ENCODE peak calls at places on chromosome 14, in six cellular contexts. A is SK-N-SH, D is tibial artery, K is ovary, Z is thyroid gland, W is breast epithelium. E is an unnamed sample.

GRCh38 chr14:61342486-61342885 is 21.1 kb downstream of the PRKCH start:
- DNase-seq in A (no peak), D (no peak), K (no peak), Z (peak; percentile 31), W (peak; percentile 32), E (no peak)

GRCh38 chr14:51328942-51329350 is 88.9 kb downstream of the TMX1 start:
- DNase-seq in A (no peak), D (no peak), K (no peak), Z (no peak), W (no peak), E (no peak)

GRCh38 chr14:74605531-74606223 is 6.4 kb downstream of the LTBP2 start:
- DNase-seq in A (peak; percentile 58), D (peak; percentile 77), K (no peak), Z (no peak), W (no peak), E (no peak)

GRCh38 chr14:63713058-63713457 is 14.8 kb downstream of the SGPP1 start:
- DNase-seq in A (no peak), D (no peak), K (no peak), Z (no peak), W (no peak), E (no peak)

GRCh38 chr14:81831128-81831815 is 297.6 kb upstream of the SEL1L start:
- DNase-seq in A (no peak), D (peak; percentile 69), K (no peak), Z (peak; percentile 73), W (peak; percentile 30), E (no peak)

GRCh38 chr14:37810094-37810801 is 214.8 kb downstream of the TTC6 start:
- DNase-seq in A (no peak), D (no peak), K (no peak), Z (no peak), W (no peak), E (no peak)

GRCh38 chr14:90513151-90514014 is 116.6 kb downstream of the CALM1 start:
- DNase-seq in A (no peak), D (peak; percentile 84), K (no peak), Z (peak; percentile 96), W (peak; percentile 91), E (no peak)

GRCh38 chr14:71720978-71721624 is 211.1 kb upstream of the RGS6 start:
- DNase-seq in A (peak; percentile 32), D (no peak), K (no peak), Z (peak; percentile 37), W (no peak), E (peak; percentile 71)

GRCh38 chr14:50362791-50363733 is 33.6 kb downstream of the CDKL1 start:
- DNase-seq in A (no peak), D (no peak), K (no peak), Z (no peak), W (no peak), E (no peak)

GRCh38 chr14:49892301-49892635 is 614 bp upstream of the ARF6 start:
- DNase-seq in A (peak; percentile 71), D (no peak), K (no peak), Z (peak; percentile 66), W (peak; percentile 75), E (no peak)

GRCh38 chr14:52918486-52918885 is 32.4 kb downstream of the FERMT2 start:
- DNase-seq in A (no peak), D (no peak), K (no peak), Z (no peak), W (no peak), E (no peak)

GRCh38 chr14:96589577-96589976 is 87.4 kb downstream of the PAPOLA start:
- DNase-seq in A (no peak), D (no peak), K (no peak), Z (no peak), W (no peak), E (no peak)

GRCh38 chr14:91942128-91942527 is 5.4 kb downstream of the FBLN5 start:
- DNase-seq in A (no peak), D (no peak), K (no peak), Z (no peak), W (no peak), E (no peak)

GRCh38 chr14:69543341-69544249 is 31.1 kb downstream of the CCDC177 start:
- DNase-seq in A (no peak), D (no peak), K (no peak), Z (no peak), W (peak; percentile 81), E (no peak)

GRCh38 chr14:27845241-27845850 is 921.2 kb upstream of the FOXG1 start:
- DNase-seq in A (peak; percentile 38), D (no peak), K (no peak), Z (no peak), W (no peak), E (no peak)

GRCh38 chr14:95527392-95528002 is 7.4 kb upstream of the GLRX5 start:
- DNase-seq in A (peak; percentile 59), D (no peak), K (peak; percentile 70), Z (peak; percentile 59), W (no peak), E (peak; percentile 30)

GRCh38 chr14:52046376-52046917 is 22.4 kb downstream of the NID2 start:
- DNase-seq in A (no peak), D (no peak), K (no peak), Z (no peak), W (no peak), E (no peak)

GRCh38 chr14:71733210-71733883 is 198.9 kb upstream of the RGS6 start:
- DNase-seq in A (no peak), D (no peak), K (no peak), Z (no peak), W (no peak), E (no peak)

GRCh38 chr14:96722751-96723150 is 74.4 kb upstream of the VRK1 start:
- DNase-seq in A (no peak), D (no peak), K (no peak), Z (no peak), W (no peak), E (no peak)

GRCh38 chr14:21026251-21026987 is 1.6 kb upstream of the NDRG2 start:
- DNase-seq in A (no peak), D (no peak), K (peak; percentile 60), Z (no peak), W (peak; percentile 70), E (no peak)

DNA sequence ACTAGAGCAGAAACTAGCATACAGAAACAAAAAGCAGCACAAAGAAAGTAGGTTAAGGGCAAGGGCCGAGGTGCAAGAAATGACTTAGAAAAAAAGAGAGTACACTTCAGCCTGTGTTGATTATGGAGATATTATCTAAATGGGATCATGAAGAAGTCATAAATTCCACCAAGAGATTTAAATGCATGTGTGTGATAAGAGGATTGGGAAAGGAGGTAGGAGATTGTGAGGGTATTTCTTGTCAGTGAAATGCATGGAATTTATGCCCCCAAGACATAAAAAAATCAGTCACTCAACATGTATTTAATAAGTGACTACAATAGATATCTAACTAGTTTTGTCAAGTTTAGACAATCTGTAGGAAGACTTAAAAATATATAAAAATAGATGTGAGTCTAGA is 976.2 kb upstream of the LRFN5 start:
- DNase-seq in A (no peak), D (no peak), K (no peak), Z (no peak), W (no peak), E (no peak)
- H3K4me3 ChIP-seq in A (no peak overlapping the region), D (no peak overlapping the region), K (no peak overlapping the region), Z (no peak overlapping the region), W (no peak overlapping the region), E (no peak overlapping the region)

GRCh38 chr14:78162202-78162601 is 8.0 kb upstream of the NRXN3 start:
- DNase-seq in A (no peak), D (no peak), K (no peak), Z (no peak), W (no peak), E (no peak)

GRCh38 chr14:78170203-78170602 is at the start of gene NRXN3:
- DNase-seq in A (peak; percentile 73), D (no peak), K (no peak), Z (peak; percentile 17), W (no peak), E (peak; percentile 51)

GRCh38 chr14:78164226-78164853 is 5.8 kb upstream of the NRXN3 start:
- DNase-seq in A (peak; percentile 61), D (no peak), K (no peak), Z (peak; percentile 27), W (no peak), E (peak; percentile 76)
- TF ChIP-seq CTCF in A (peak; percentile 11), D (peak; percentile 9), K (no peak), Z (peak; percentile 42), W (no peak), E (peak; percentile 93)

GRCh38 chr14:105902131-105902898 is 375.9 kb downstream of the TMEM121 start:
- DNase-seq in A (no peak), D (no peak), K (no peak), Z (no peak), W (no peak), E (no peak)

GRCh38 chr14:105905456-105905855 is 379.1 kb downstream of the TMEM121 start:
- DNase-seq in A (no peak), D (no peak), K (no peak), Z (no peak), W (no peak), E (no peak)

GRCh38 chr14:105907276-105907675 is 380.9 kb downstream of the TMEM121 start:
- DNase-seq in A (no peak), D (no peak), K (no peak), Z (no peak), W (no peak), E (no peak)

GRCh38 chr14:105903971-105904370 is 377.6 kb downstream of the TMEM121 start:
- DNase-seq in A (peak; percentile 70), D (no peak), K (no peak), Z (no peak), W (no peak), E (no peak)

DNA sequence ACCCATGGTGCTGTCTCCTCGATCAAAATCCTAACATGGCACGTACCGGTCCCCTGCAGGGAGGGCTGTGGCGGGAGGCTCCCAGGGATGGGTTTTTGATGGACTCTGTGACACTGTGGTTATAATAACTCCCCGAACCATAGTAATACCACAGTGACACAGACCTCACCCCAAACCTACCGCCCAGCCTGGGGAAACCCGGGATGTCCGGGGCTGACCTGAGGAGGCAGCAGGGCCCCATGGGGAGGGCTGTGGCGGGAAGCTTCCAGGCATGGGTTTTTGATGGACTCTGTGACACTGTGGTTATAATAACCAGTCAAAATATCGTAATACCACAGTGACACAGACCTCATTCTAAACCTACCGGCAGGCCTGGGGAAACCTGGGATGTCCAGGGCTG is 378.0 kb downstream of the TMEM121 start:
- DNase-seq in A (no peak), D (no peak), K (no peak), Z (no peak), W (no peak), E (no peak)
- H3K4me3 ChIP-seq in A (no peak overlapping the region), D (no peak overlapping the region), K (no peak overlapping the region), Z (no peak overlapping the region), W (no peak overlapping the region), E (no peak overlapping the region)

DNA sequence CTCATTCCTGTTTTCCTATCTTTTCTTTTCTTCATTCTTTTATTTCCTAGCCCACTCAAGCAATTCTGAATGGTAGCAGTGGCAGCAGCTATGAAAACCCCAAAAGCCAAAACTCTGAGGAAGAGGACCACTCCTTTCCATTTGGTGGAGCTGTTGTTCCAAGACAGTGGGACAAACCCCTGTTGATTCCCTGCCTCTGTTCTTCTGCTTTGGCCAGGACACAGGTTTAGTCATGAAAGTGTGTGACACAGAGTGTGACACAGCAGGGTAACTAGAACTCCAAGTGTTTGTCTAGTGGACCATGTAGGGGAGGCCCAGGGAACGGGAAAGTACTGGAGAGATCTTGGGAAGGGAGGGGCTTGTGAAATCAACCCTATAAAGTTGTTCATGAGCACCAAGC is 71.1 kb downstream of the PTCSC3 start:
- DNase-seq in A (no peak), D (no peak), K (no peak), Z (peak; percentile 80), W (no peak), E (no peak)
- TF ChIP-seq CTCF in A (no peak), D (no peak), K (no peak), Z (peak; percentile 54), W (no peak), E (no peak)

E was measured in WERI-Rb-1.